ENCODE peak calls at places on chromosome 11, in ten cellular contexts. U is T-helper 1 cell; D is kidney tubule cell; M is GM04503; L is BJ; Y is activated naive CD4-positive, alpha-beta T cell treated with anti-CD3 and anti-CD28 coated beads, Interleukin-2, amount 50 U/mL, for 16 hours; C is RCC 7860; N is activated CD4-positive, alpha-beta T cell treated with anti-CD3 and anti-CD28 coated beads for 48 hours; I is stimulated activated CD4-positive, alpha-beta T cell treated with anti-CD3 and anti-CD28 coated beads, Interleukin-2, amount 100 ng/mL, for 48 hours; K is astrocyte of the cerebellum. Z is an unnamed sample.

GRCh38 chr11:93908689-93909088 is 58.3 kb upstream of the VSTM5 start:
- DNase-seq in U (no peak), D (peak), M (peak), L (peak), Y (no peak), C (peak), N (no peak), I (no peak), K (peak), Z (peak)

GRCh38 chr11:35623708-35624168 is 5.5 kb downstream of the FJX1 start:
- DNase-seq in U (no peak), D (peak), M (no peak), L (no peak), Y (no peak), C (peak), N (no peak), I (no peak), K (peak), Z (no peak)

GRCh38 chr11:111871693-111872161 is 346 bp upstream of the ALG9 start:
- DNase-seq in U (no peak), D (no peak), M (no peak), L (no peak), Y (no peak), C (no peak), N (no peak), I (no peak), K (no peak), Z (no peak)

GRCh38 chr11:60768202-60768601 is 11.5 kb downstream of the MS4A15 start:
- DNase-seq in U (no peak), D (no peak), M (no peak), L (no peak), Y (no peak), C (no peak), N (no peak), I (no peak), K (no peak), Z (no peak)

GRCh38 chr11:119192111-119192510 is 6.8 kb downstream of the NHERF4 start:
- DNase-seq in U (no peak), D (no peak), M (peak), L (no peak), Y (no peak), C (no peak), N (no peak), I (no peak), K (no peak), Z (no peak)

GRCh38 chr11:31863170-31863929 is 52.2 kb upstream of the PAX6 start:
- DNase-seq in U (no peak), D (no peak), M (no peak), L (no peak), Y (no peak), C (no peak), N (no peak), I (no peak), K (no peak), Z (peak)

GRCh38 chr11:8262552-8263108 is 1.0 kb downstream of the LMO1 start:
- DNase-seq in U (no peak), D (peak), M (no peak), L (no peak), Y (peak), C (no peak), N (peak), I (peak), K (peak), Z (peak)

GRCh38 chr11:74683279-74683871 is 47.9 kb downstream of the CHRDL2 start:
- DNase-seq in U (no peak), D (peak), M (no peak), L (no peak), Y (no peak), C (no peak), N (peak), I (no peak), K (no peak), Z (peak)

GRCh38 chr11:112004389-112004788 is 20.8 kb upstream of the DLAT start:
- DNase-seq in U (no peak), D (no peak), M (no peak), L (no peak), Y (peak), C (no peak), N (peak), I (no peak), K (no peak), Z (peak)

GRCh38 chr11:11463397-11463796 is 110.3 kb upstream of the CSNK2A3 start:
- DNase-seq in U (no peak), D (no peak), M (no peak), L (no peak), Y (no peak), C (no peak), N (no peak), I (no peak), K (no peak), Z (no peak)

GRCh38 chr11:1042626-1043562 is 6.4 kb upstream of the MUC6 start:
- DNase-seq in U (peak), D (no peak), M (no peak), L (no peak), Y (no peak), C (no peak), N (no peak), I (no peak), K (no peak), Z (no peak)

GRCh38 chr11:58788355-58789023 is 56.0 kb downstream of the GLYATL2 start:
- DNase-seq in U (no peak), D (peak), M (no peak), L (no peak), Y (peak), C (peak), N (peak), I (peak), K (peak), Z (peak)

GRCh38 chr11:99370557-99371200 is 349.9 kb downstream of the CNTN5 start:
- DNase-seq in U (no peak), D (peak), M (no peak), L (no peak), Y (no peak), C (no peak), N (no peak), I (no peak), K (peak), Z (peak)

GRCh38 chr11:69666261-69666660 is 8.9 kb downstream of the LTO1 start:
- DNase-seq in U (no peak), D (no peak), M (no peak), L (no peak), Y (no peak), C (no peak), N (no peak), I (no peak), K (no peak), Z (no peak)

GRCh38 chr11:18614667-18615066 is 15.1 kb downstream of the MISFA start:
- DNase-seq in U (no peak), D (no peak), M (no peak), L (no peak), Y (no peak), C (no peak), N (no peak), I (no peak), K (no peak), Z (no peak)

GRCh38 chr11:20355221-20356219 is 8.0 kb upstream of the HTATIP2 start:
- DNase-seq in U (no peak), D (peak), M (no peak), L (no peak), Y (peak), C (no peak), N (peak), I (no peak), K (peak), Z (peak)

GRCh38 chr11:34837246-34837856 is 78.8 kb downstream of the APIP start:
- DNase-seq in U (no peak), D (no peak), M (no peak), L (no peak), Y (no peak), C (no peak), N (no peak), I (no peak), K (no peak), Z (peak)

GRCh38 chr11:131644204-131644603 is 273.8 kb downstream of the NTM start:
- DNase-seq in U (no peak), D (peak), M (no peak), L (no peak), Y (no peak), C (no peak), N (no peak), I (no peak), K (no peak), Z (no peak)

GRCh38 chr11:117057727-117058126 is 40.5 kb downstream of the SIK3 start:
- DNase-seq in U (no peak), D (no peak), M (no peak), L (no peak), Y (no peak), C (no peak), N (no peak), I (no peak), K (no peak), Z (no peak)

GRCh38 chr11:69489031-69489745 is 7.7 kb downstream of the LINC01488 start:
- DNase-seq in U (no peak), D (no peak), M (no peak), L (no peak), Y (no peak), C (no peak), N (no peak), I (no peak), K (no peak), Z (no peak)

GRCh38 chr11:15805726-15806125 is 550.6 kb downstream of the SOX6 start:
- DNase-seq in U (no peak), D (no peak), M (no peak), L (no peak), Y (no peak), C (no peak), N (no peak), I (no peak), K (no peak), Z (no peak)

GRCh38 chr11:95089620-95090542 is at the start of gene ENDOD1:
- DNase-seq in U (peak), D (peak), M (peak), L (no peak), Y (peak), C (peak), N (peak), I (peak), K (peak), Z (peak)

GRCh38 chr11:24389575-24389974 is 107.3 kb upstream of the LUZP2 start:
- DNase-seq in U (no peak), D (no peak), M (no peak), L (no peak), Y (no peak), C (no peak), N (no peak), I (no peak), K (no peak), Z (no peak)

GRCh38 chr11:104700609-104701008 is 197.7 kb downstream of the CASP12 start:
- DNase-seq in U (no peak), D (peak), M (peak), L (peak), Y (no peak), C (peak), N (no peak), I (no peak), K (peak), Z (no peak)

GRCh38 chr11:95256204-95256819 is 25.3 kb upstream of the SESN3 start:
- DNase-seq in U (no peak), D (peak), M (no peak), L (no peak), Y (no peak), C (no peak), N (no peak), I (no peak), K (no peak), Z (no peak)

Z was measured in GM23338.